ENCODE peak calls at places on chromosomes 13 and 19, in six cellular contexts. A, Y, G, M, U and D are unnamed samples.
A peak's percentile ranks its signal among the peaks of the same experiment; 100 is the strongest.

GRCh38 chr13:67043901-67044300 is 186.2 kb downstream of the PCDH9 start:
- DNase-seq in A (no peak), Y (peak; percentile 57), G (no peak), M (no peak), U (no peak), D (no peak)

GRCh38 chr19:18322318-18322758 is 538 bp downstream of the LSM4 start:
- DNase-seq in A (no peak), Y (peak; percentile 65), G (no peak), M (no peak), U (peak; percentile 82), D (peak; percentile 83)

GRCh38 chr19:31297991-31298390 is 51.2 kb downstream of the TSHZ3 start:
- DNase-seq in A (no peak), Y (no peak), G (no peak), M (no peak), U (no peak), D (no peak)

GRCh38 chr19:2282062-2282861 is at the start of gene PEAK3:
- DNase-seq in A (peak; percentile 79), Y (peak; percentile 24), G (no peak), M (peak; percentile 70), U (peak; percentile 73), D (peak; percentile 81)

GRCh38 chr19:23799321-23799720 is 40.6 kb upstream of the ZNF681 start:
- DNase-seq in A (peak; percentile 26), Y (no peak), G (no peak), M (no peak), U (no peak), D (no peak)

GRCh38 chr13:92346046-92346445 is 880.6 kb upstream of the GPC6 start:
- DNase-seq in A (no peak), Y (no peak), G (peak; percentile 0), M (no peak), U (no peak), D (peak; percentile 9)

GRCh38 chr19:2365201-2365970 is 5.3 kb downstream of the TMPRSS9 start:
- DNase-seq in A (no peak), Y (no peak), G (no peak), M (no peak), U (no peak), D (no peak)

GRCh38 chr13:43110036-43110435 is 86.7 kb downstream of the DNAJC15 start:
- DNase-seq in A (no peak), Y (no peak), G (no peak), M (no peak), U (no peak), D (no peak)

GRCh38 chr13:49026851-49027250 is 51.1 kb downstream of the FNDC3A start:
- DNase-seq in A (no peak), Y (peak; percentile 48), G (no peak), M (no peak), U (peak; percentile 7), D (no peak)

GRCh38 chr13:23570099-23570926 is at the start of gene TNFRSF19:
- DNase-seq in A (no peak), Y (peak; percentile 91), G (no peak), M (no peak), U (peak; percentile 56), D (peak; percentile 91)

GRCh38 chr13:76754414-76754813 is 131.8 kb downstream of the KCTD12 start:
- DNase-seq in A (no peak), Y (peak; percentile 60), G (no peak), M (no peak), U (peak; percentile 54), D (no peak)

GRCh38 chr13:50069255-50069654 is 54.0 kb downstream of the KCNRG start:
- DNase-seq in A (no peak), Y (peak; percentile 52), G (no peak), M (no peak), U (peak; percentile 56), D (no peak)

GRCh38 chr19:15905026-15905425 is 7.2 kb upstream of the CYP4F2 start:
- DNase-seq in A (no peak), Y (no peak), G (no peak), M (no peak), U (no peak), D (no peak)

GRCh38 chr13:73832203-73832602 is 302.0 kb downstream of the KLF12 start:
- DNase-seq in A (no peak), Y (no peak), G (no peak), M (no peak), U (peak; percentile 50), D (no peak)

GRCh38 chr19:342801-343421 is 1.7 kb downstream of the MIER2 start:
- DNase-seq in A (no peak), Y (peak; percentile 93), G (no peak), M (no peak), U (peak; percentile 91), D (no peak)

GRCh38 chr13:37109080-37109678 is 3.7 kb upstream of the CSNK1A1L start:
- DNase-seq in A (no peak), Y (peak; percentile 62), G (peak; percentile 18), M (no peak), U (peak; percentile 58), D (peak; percentile 38)

GRCh38 chr13:25977216-25977615 is 74.6 kb downstream of the SHISA2 start:
- DNase-seq in A (peak; percentile 63), Y (no peak), G (no peak), M (peak; percentile 94), U (no peak), D (peak; percentile 97)

GRCh38 chr19:12987781-12988180 is 7.5 kb upstream of the NFIX start:
- DNase-seq in A (no peak), Y (no peak), G (no peak), M (no peak), U (no peak), D (no peak)

GRCh38 chr19:19559942-19560341 is 21.9 kb downstream of the CILP2 start:
- DNase-seq in A (no peak), Y (no peak), G (no peak), M (no peak), U (no peak), D (no peak)

GRCh38 chr13:51457086-51457485 is 4.2 kb upstream of the INTS6 start:
- DNase-seq in A (no peak), Y (no peak), G (no peak), M (no peak), U (no peak), D (no peak)

GRCh38 chr13:51453308-51453958 is 597 bp upstream of the INTS6 start:
- DNase-seq in A (no peak), Y (no peak), G (no peak), M (no peak), U (peak; percentile 87), D (no peak)

GRCh38 chr13:51456510-51456909 is 3.7 kb upstream of the INTS6 start:
- DNase-seq in A (no peak), Y (no peak), G (no peak), M (no peak), U (no peak), D (no peak)

GRCh38 chr13:51453959-51454703 is 1.3 kb upstream of the INTS6 start:
- DNase-seq in A (no peak), Y (peak; percentile 6), G (peak; percentile 8), M (no peak), U (peak; percentile 55), D (peak; percentile 61)

DNA sequence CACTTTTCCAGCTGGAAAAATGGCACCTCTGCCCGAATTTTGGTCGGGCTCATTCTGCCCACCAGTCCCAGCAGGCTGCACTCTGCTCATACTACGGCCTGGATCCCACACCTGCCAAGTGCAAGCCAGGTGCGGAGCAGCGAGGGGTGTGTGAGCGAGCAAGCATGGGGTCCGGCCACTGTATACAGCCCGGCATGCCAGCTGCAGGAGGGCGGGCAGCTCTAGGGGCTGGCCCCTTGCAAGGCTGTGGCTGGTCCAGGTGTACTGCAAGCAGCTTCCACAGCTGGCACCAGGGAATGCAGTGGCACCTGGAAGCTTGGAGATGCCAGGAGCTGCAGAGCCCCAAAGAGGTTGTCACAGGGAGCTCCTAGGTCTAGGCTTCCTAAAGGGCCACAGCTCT is 2.7 kb upstream of the INTS6 start:
- DNase-seq in A (no peak), Y (no peak), G (no peak), M (no peak), U (no peak), D (no peak)
- H2BK15ac ChIP-seq in A (no peak overlapping the region), Y (no peak overlapping the region), G (no peak overlapping the region), M (no peak overlapping the region), U (no peak overlapping the region), D (no peak overlapping the region)

GRCh38 chr19:4375164-4375619 is 25.2 kb downstream of the SH3GL1 start:
- DNase-seq in A (peak; percentile 81), Y (no peak), G (no peak), M (peak; percentile 88), U (peak; percentile 48), D (peak; percentile 88)

GRCh38 chr19:4375620-4376228 is 24.6 kb downstream of the SH3GL1 start:
- DNase-seq in A (no peak), Y (peak; percentile 81), G (no peak), M (no peak), U (peak; percentile 83), D (peak; percentile 81)

GRCh38 chr19:4378886-4379285 is 21.5 kb downstream of the SH3GL1 start:
- DNase-seq in A (no peak), Y (no peak), G (no peak), M (no peak), U (no peak), D (no peak)

GRCh38 chr19:4376245-4376990 is 23.9 kb downstream of the SH3GL1 start:
- DNase-seq in A (no peak), Y (no peak), G (no peak), M (no peak), U (no peak), D (no peak)

GRCh38 chr19:4376991-4377781 is 23.2 kb downstream of the SH3GL1 start:
- DNase-seq in A (no peak), Y (peak; percentile 50), G (no peak), M (no peak), U (no peak), D (no peak)
- H3K18ac ChIP-seq in A (no peak overlapping the region), Y (no peak overlapping the region), G (peak overlapping the region; percentile 35), M (no peak overlapping the region), U (no peak overlapping the region), D (no peak overlapping the region)

GRCh38 chr13:32504263-32504662 is 34.3 kb downstream of the N4BP2L2 start:
- DNase-seq in A (no peak), Y (no peak), G (no peak), M (no peak), U (no peak), D (no peak)

GRCh38 chr13:32504876-32505275 is 33.7 kb downstream of the N4BP2L2 start:
- DNase-seq in A (no peak), Y (no peak), G (no peak), M (no peak), U (no peak), D (no peak)

GRCh38 chr13:32503727-32504126 is 34.9 kb downstream of the N4BP2L2 start:
- DNase-seq in A (no peak), Y (no peak), G (no peak), M (no peak), U (no peak), D (peak; percentile 7)

GRCh38 chr13:32499538-32500210 is 38.9 kb downstream of the N4BP2L2 start:
- DNase-seq in A (no peak), Y (no peak), G (no peak), M (no peak), U (no peak), D (no peak)

DNA sequence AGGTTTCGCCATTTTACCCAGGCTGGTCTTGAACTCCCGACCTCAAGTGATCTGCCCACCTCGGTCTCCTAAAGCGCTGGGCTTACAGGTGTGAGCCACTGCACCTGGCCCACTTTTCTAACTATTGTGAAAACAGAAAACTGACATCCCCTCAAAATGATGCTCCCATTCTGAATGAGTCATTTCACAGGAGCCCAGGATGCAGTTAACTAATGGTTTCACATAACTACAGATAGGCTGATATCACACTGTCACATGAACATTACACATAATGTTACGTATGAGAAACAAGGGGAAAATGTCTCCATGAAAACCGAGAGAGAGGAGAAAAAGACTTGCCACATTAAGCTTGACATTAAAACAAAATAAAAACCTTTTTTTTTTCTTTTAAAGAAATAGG is 37.5 kb downstream of the N4BP2L2 start:
- DNase-seq in A (no peak), Y (peak; percentile 7), G (no peak), M (no peak), U (peak; percentile 14), D (no peak)
- H2BK15ac ChIP-seq in A (no peak overlapping the region), Y (no peak overlapping the region), G (no peak overlapping the region), M (no peak overlapping the region), U (no peak overlapping the region), D (no peak overlapping the region)

GRCh38 chr19:10984166-10984735 is 23.4 kb downstream of the SMARCA4 start:
- DNase-seq in A (no peak), Y (no peak), G (no peak), M (no peak), U (no peak), D (no peak)
- H3K18ac ChIP-seq in A (no peak overlapping the region), Y (no peak overlapping the region), G (no peak overlapping the region), M (no peak overlapping the region), U (no peak overlapping the region), D (no peak overlapping the region)